ENCODE peak calls at places on chromosomes 7 and 10, in four cellular contexts. One of them, this sample, is unnamed.

GRCh38 chr10:70302292-70302691 is 18.5 kb upstream of the NPFFR1 start:
- DNase-seq in endothelial cell of umbilical vein: no peak
- DNase-seq in transverse colon: no peak
- DNase-seq in K562: no peak
- DNase-seq in this sample: no peak

GRCh38 chr10:126950401-126951105 is 45.3 kb downstream of the DOCK1 start:
- DNase-seq in endothelial cell of umbilical vein: no peak
- DNase-seq in transverse colon: no peak
- DNase-seq in K562: no peak
- DNase-seq in this sample: no peak

GRCh38 chr10:78402636-78403035 is 369.0 kb downstream of the RPS24 start:
- DNase-seq in endothelial cell of umbilical vein: no peak
- DNase-seq in transverse colon: no peak
- DNase-seq in K562: no peak
- DNase-seq in this sample: no peak

GRCh38 chr10:20971901-20972300 is 74.8 kb upstream of the NEBL start:
- DNase-seq in K562: no peak
- DNase-seq in endothelial cell of umbilical vein: no peak
- DNase-seq in transverse colon: no peak
- DNase-seq in this sample: no peak

GRCh38 chr7:117012284-117013174 is 59.2 kb downstream of the ST7 start:
- DNase-seq in endothelial cell of umbilical vein: peak
- DNase-seq in transverse colon: no peak
- DNase-seq in K562: no peak
- DNase-seq in this sample: peak

GRCh38 chr10:96217711-96218110 is 53.7 kb downstream of the BLNK start:
- DNase-seq in K562: no peak
- DNase-seq in endothelial cell of umbilical vein: no peak
- DNase-seq in transverse colon: no peak
- DNase-seq in this sample: no peak

GRCh38 chr10:8043569-8044306 is 10.8 kb upstream of the GATA3 start:
- DNase-seq in endothelial cell of umbilical vein: peak
- DNase-seq in transverse colon: no peak
- DNase-seq in K562: no peak
- DNase-seq in this sample: no peak

GRCh38 chr10:47334627-47335026 is 12.4 kb downstream of the GDF2 start:
- DNase-seq in endothelial cell of umbilical vein: no peak
- DNase-seq in transverse colon: no peak
- DNase-seq in K562: no peak
- DNase-seq in this sample: no peak

GRCh38 chr10:86905429-86905828 is 52.0 kb downstream of the MMRN2 start:
- DNase-seq in transverse colon: no peak
- DNase-seq in endothelial cell of umbilical vein: no peak
- DNase-seq in K562: no peak
- DNase-seq in this sample: no peak

GRCh38 chr7:31699050-31699449 is 12.0 kb downstream of the PPP1R17 start:
- DNase-seq in K562: no peak
- DNase-seq in endothelial cell of umbilical vein: no peak
- DNase-seq in transverse colon: no peak
- DNase-seq in this sample: no peak

GRCh38 chr7:107056728-107057473 is 12.4 kb downstream of the PRKAR2B start:
- DNase-seq in endothelial cell of umbilical vein: no peak
- DNase-seq in K562: no peak
- DNase-seq in transverse colon: no peak
- DNase-seq in this sample: no peak

GRCh38 chr7:99762680-99763327 is 21.2 kb downstream of the CYP3A4 start:
- DNase-seq in transverse colon: no peak
- DNase-seq in K562: peak
- DNase-seq in endothelial cell of umbilical vein: no peak
- DNase-seq in this sample: no peak

GRCh38 chr10:17203416-17203815 is 1.9 kb upstream of the TRDMT1 start:
- DNase-seq in transverse colon: no peak
- DNase-seq in K562: peak
- DNase-seq in endothelial cell of umbilical vein: no peak
- DNase-seq in this sample: no peak

GRCh38 chr10:14648936-14649335 is 125.8 kb downstream of the FAM107B start:
- DNase-seq in transverse colon: no peak
- DNase-seq in endothelial cell of umbilical vein: no peak
- DNase-seq in K562: no peak
- DNase-seq in this sample: no peak

GRCh38 chr7:96076350-96076707 is 245.6 kb downstream of the SLC25A13 start:
- DNase-seq in transverse colon: no peak
- DNase-seq in K562: no peak
- DNase-seq in endothelial cell of umbilical vein: peak
- DNase-seq in this sample: no peak

GRCh38 chr7:50470250-50471163 is 20.4 kb upstream of the FIGNL1 start:
- DNase-seq in transverse colon: no peak
- DNase-seq in endothelial cell of umbilical vein: no peak
- DNase-seq in K562: no peak
- DNase-seq in this sample: no peak

GRCh38 chr10:36721851-36722250 is 403.5 kb upstream of the ANKRD30A start:
- DNase-seq in K562: no peak
- DNase-seq in transverse colon: no peak
- DNase-seq in endothelial cell of umbilical vein: no peak
- DNase-seq in this sample: no peak

GRCh38 chr7:127807829-127808228 is 155.8 kb downstream of the SND1 start:
- DNase-seq in transverse colon: no peak
- DNase-seq in K562: no peak
- DNase-seq in endothelial cell of umbilical vein: no peak
- DNase-seq in this sample: no peak

GRCh38 chr7:144452064-144452463 is 48.6 kb upstream of the NOBOX start:
- DNase-seq in endothelial cell of umbilical vein: no peak
- DNase-seq in K562: no peak
- DNase-seq in transverse colon: no peak
- DNase-seq in this sample: no peak

GRCh38 chr7:84058311-84059076 is 136.1 kb downstream of the SEMA3A start:
- DNase-seq in K562: no peak
- DNase-seq in transverse colon: no peak
- DNase-seq in endothelial cell of umbilical vein: peak
- DNase-seq in this sample: no peak

GRCh38 chr7:127897704-127898454 is 133.4 kb downstream of the LRRC4 start:
- DNase-seq in endothelial cell of umbilical vein: peak
- DNase-seq in K562: no peak
- DNase-seq in transverse colon: no peak
- DNase-seq in this sample: no peak

GRCh38 chr7:116317907-116318306 is 107.6 kb downstream of the TES start:
- DNase-seq in K562: no peak
- DNase-seq in transverse colon: no peak
- DNase-seq in endothelial cell of umbilical vein: peak
- DNase-seq in this sample: no peak

GRCh38 chr7:142997590-142997989 is 29.3 kb downstream of the OR9A2 start:
- DNase-seq in transverse colon: no peak
- DNase-seq in K562: peak
- DNase-seq in endothelial cell of umbilical vein: no peak
- DNase-seq in this sample: no peak

GRCh38 chr10:11180228-11180627 is 162.6 kb downstream of the CELF2 start:
- DNase-seq in K562: no peak
- DNase-seq in endothelial cell of umbilical vein: no peak
- DNase-seq in transverse colon: peak
- DNase-seq in this sample: no peak

GRCh38 chr7:44490351-44491200 is at the start of gene NUDCD3:
- DNase-seq in endothelial cell of umbilical vein: peak
- DNase-seq in transverse colon: peak
- DNase-seq in K562: peak
- DNase-seq in this sample: peak

GRCh38 chr10:70965566-70965965 is 77.2 kb upstream of the PCBD1 start:
- DNase-seq in endothelial cell of umbilical vein: no peak
- DNase-seq in transverse colon: no peak
- DNase-seq in K562: no peak
- DNase-seq in this sample: no peak

GRCh38 chr10:86258940-86259339 is 107.7 kb downstream of the GRID1 start:
- DNase-seq in K562: no peak
- DNase-seq in transverse colon: no peak
- DNase-seq in endothelial cell of umbilical vein: no peak
- DNase-seq in this sample: no peak

GRCh38 chr10:61992683-61993629 is 91.5 kb downstream of the ARID5B start:
- DNase-seq in endothelial cell of umbilical vein: peak
- DNase-seq in transverse colon: peak
- DNase-seq in K562: no peak
- DNase-seq in this sample: no peak

GRCh38 chr10:117980216-117980615 is 66.5 kb downstream of the RAB11FIP2 start:
- DNase-seq in transverse colon: no peak
- DNase-seq in K562: no peak
- DNase-seq in endothelial cell of umbilical vein: peak
- DNase-seq in this sample: peak

DNA sequence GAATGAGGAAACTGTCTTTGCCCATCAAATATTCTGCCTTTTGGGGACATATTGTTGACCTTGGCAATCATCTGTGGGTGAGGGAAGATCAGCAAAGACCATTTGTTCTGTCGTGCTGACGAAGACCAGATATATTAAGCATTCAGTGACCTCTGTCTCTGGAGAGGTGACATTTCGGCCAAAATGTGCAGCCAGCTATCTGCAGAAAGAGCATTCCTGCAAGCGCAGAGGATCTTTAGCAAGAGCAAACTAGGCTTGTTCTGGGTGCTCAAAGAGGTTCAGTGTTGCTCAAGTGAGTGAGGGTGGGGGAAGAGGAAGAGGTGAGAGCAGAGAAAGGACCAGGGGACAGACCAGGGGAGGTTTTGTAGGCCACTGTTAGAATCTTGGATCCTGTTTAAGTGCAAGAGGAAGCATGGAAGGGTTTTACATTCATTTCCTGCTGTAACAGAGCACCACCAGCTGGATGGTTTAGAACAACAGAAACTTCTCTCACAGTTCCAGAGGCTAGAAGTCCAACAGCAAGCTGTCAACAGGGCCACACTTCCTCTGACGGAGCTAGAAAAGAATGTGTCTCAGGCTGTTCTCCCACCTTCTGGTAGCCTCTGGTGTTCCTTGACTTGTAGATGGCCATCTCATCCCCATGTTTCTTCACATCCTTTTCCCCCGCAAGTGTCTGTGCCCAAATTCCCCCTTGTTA is 11.2 kb downstream of the C10orf120 start:
- DNase-seq in endothelial cell of umbilical vein: peak
- DNase-seq in transverse colon: no peak
- DNase-seq in K562: no peak
- DNase-seq in this sample: no peak
- TF ChIP-seq CTCF in endothelial cell of umbilical vein: no peak
- TF ChIP-seq CTCF in transverse colon: no peak
- TF ChIP-seq CTCF in K562: no peak
- TF ChIP-seq CTCF in this sample: peak

GRCh38 chr7:155107126-155107525 is 37.0 kb downstream of the HTR5A start:
- DNase-seq in transverse colon: no peak
- DNase-seq in K562: no peak
- DNase-seq in endothelial cell of umbilical vein: no peak
- DNase-seq in this sample: no peak

GRCh38 chr7:155104913-155105312 is 34.8 kb downstream of the HTR5A start:
- DNase-seq in K562: no peak
- DNase-seq in endothelial cell of umbilical vein: no peak
- DNase-seq in transverse colon: peak
- DNase-seq in this sample: no peak

GRCh38 chr7:155106356-155106755 is 36.2 kb downstream of the HTR5A start:
- DNase-seq in transverse colon: no peak
- DNase-seq in K562: no peak
- DNase-seq in endothelial cell of umbilical vein: no peak
- DNase-seq in this sample: no peak

GRCh38 chr7:155108144-155108901 is 38.2 kb downstream of the HTR5A start:
- DNase-seq in endothelial cell of umbilical vein: no peak
- DNase-seq in K562: no peak
- DNase-seq in transverse colon: no peak
- DNase-seq in this sample: no peak
- TF ChIP-seq POLR2AphosphoS5 in endothelial cell of umbilical vein: no peak
- TF ChIP-seq POLR2AphosphoS5 in K562: no peak
- TF ChIP-seq POLR2AphosphoS5 in transverse colon: no peak
- TF ChIP-seq POLR2AphosphoS5 in this sample: no peak

GRCh38 chr10:13219685-13220670 is 14.2 kb downstream of the UCMA start:
- DNase-seq in endothelial cell of umbilical vein: no peak
- DNase-seq in transverse colon: peak
- DNase-seq in K562: peak
- DNase-seq in this sample: peak
- TF ChIP-seq CTCF in endothelial cell of umbilical vein: peak
- TF ChIP-seq CTCF in transverse colon: no peak
- TF ChIP-seq CTCF in K562: peak
- TF ChIP-seq CTCF in this sample: peak

GRCh38 chr10:25766687-25767221 is 167.3 kb upstream of the MYO3A start:
- DNase-seq in K562: peak
- DNase-seq in transverse colon: no peak
- DNase-seq in endothelial cell of umbilical vein: no peak
- DNase-seq in this sample: no peak
- TF ChIP-seq POLR2AphosphoS5 in K562: peak
- TF ChIP-seq POLR2AphosphoS5 in transverse colon: no peak
- TF ChIP-seq POLR2AphosphoS5 in endothelial cell of umbilical vein: no peak
- TF ChIP-seq POLR2AphosphoS5 in this sample: no peak

DNA sequence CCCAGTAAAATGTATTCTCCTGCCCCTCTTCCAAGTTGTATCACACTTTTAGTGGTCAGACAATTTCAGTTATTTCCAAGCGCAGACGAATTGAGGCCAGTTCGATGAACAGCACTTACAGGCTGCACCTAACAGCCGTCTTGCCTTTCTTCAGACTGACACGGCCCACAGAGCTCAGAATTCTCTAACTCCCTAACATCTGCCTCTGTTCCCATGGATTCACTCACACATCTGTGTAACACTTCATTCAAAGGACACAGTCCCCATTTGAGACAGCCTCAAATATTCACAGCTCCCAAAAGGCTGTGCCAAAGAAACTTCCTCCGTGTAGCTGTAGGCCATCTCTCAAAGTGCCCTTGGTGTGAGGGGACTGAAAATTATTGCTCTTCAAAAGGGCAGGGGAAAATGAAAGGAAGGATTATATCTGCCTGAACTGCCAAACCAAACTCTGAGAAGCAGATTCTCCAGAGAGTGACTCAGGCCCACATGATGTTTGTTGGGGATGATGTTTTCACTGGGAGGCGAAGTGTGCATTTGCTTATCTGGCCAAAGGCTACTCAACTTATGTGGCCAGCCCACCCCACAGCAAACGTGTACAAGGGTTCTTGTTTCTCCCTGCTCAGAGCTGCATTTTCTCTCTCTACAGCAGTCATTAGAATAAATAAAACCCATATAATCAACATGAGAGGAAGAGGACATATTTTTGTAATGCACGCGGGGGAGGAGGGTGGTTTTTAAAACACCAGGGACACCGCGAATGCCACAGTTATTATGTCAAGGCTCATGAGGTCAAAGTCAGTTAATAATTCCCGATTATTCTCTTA is 302.4 kb upstream of the NFE2L3 start:
- DNase-seq in transverse colon: no peak
- DNase-seq in endothelial cell of umbilical vein: peak
- DNase-seq in K562: no peak
- DNase-seq in this sample: peak
- TF ChIP-seq CTCF in transverse colon: no peak
- TF ChIP-seq CTCF in endothelial cell of umbilical vein: no peak
- TF ChIP-seq CTCF in K562: no peak
- TF ChIP-seq CTCF in this sample: no peak

GRCh38 chr7:92833766-92834605 is 2.4 kb downstream of the CDK6 start:
- DNase-seq in K562: peak
- DNase-seq in endothelial cell of umbilical vein: peak
- DNase-seq in transverse colon: peak
- DNase-seq in this sample: no peak
- TF ChIP-seq POLR2AphosphoS5 in K562: no peak
- TF ChIP-seq POLR2AphosphoS5 in endothelial cell of umbilical vein: peak
- TF ChIP-seq POLR2AphosphoS5 in transverse colon: peak
- TF ChIP-seq POLR2AphosphoS5 in this sample: no peak